ENCODE peak calls at places on chromosomes 12 and 14, in eight cellular contexts. F is A172; S is activated CD4-positive, alpha-beta T cell treated with anti-CD3 and anti-CD28 coated beads, Interleukin-2, amount 50 U/mL, for 4 hours; B is T-helper 9 cell; K is nephron progenitor cell; T is glomerular endothelial cell; Y is HS-5; N is Caco-2. O is an unnamed sample.

GRCh38 chr12:40718878-40719372 is 26.7 kb downstream of the CNTN1 start:
- DNase-seq in N (no peak), B (no peak), T (no peak), Y (no peak), F (no peak), S (no peak), K (no peak), O (no peak)

GRCh38 chr14:57212919-57213318 is 55.8 kb downstream of the EXOC5 start:
- DNase-seq in F (no peak), Y (no peak), K (no peak), N (no peak), S (no peak), B (no peak), T (no peak), O (no peak)

GRCh38 chr12:46374286-46374685 is 1.7 kb upstream of the SLC38A2 start:
- DNase-seq in Y (no peak), T (no peak), N (no peak), B (no peak), K (no peak), F (no peak), S (no peak), O (no peak)

GRCh38 chr12:59084758-59085383 is 164.6 kb upstream of the LRIG3 start:
- DNase-seq in N (no peak), Y (no peak), K (peak), T (no peak), F (peak), S (no peak), B (no peak), O (no peak)

GRCh38 chr14:71651228-71651627 is 281.0 kb upstream of the RGS6 start:
- DNase-seq in Y (peak), S (no peak), F (peak), T (peak), N (no peak), K (no peak), B (no peak), O (peak)

GRCh38 chr12:7970475-7971252 is 34.7 kb upstream of the SLC2A3 start:
- DNase-seq in S (peak), T (no peak), B (peak), Y (peak), K (peak), N (peak), F (peak), O (peak)

GRCh38 chr12:57836442-57837375 is 9.8 kb downstream of the CTDSP2 start:
- DNase-seq in Y (peak), S (no peak), T (no peak), N (no peak), F (peak), K (peak), B (no peak), O (peak)

GRCh38 chr12:32885831-32886230 is 10.7 kb downstream of the PKP2 start:
- DNase-seq in F (no peak), T (no peak), S (no peak), N (no peak), B (no peak), K (no peak), Y (no peak), O (no peak)

GRCh38 chr12:65280306-65280705 is 1.8 kb downstream of the MSRB3 start:
- DNase-seq in F (no peak), S (no peak), Y (no peak), B (no peak), N (no peak), K (no peak), T (no peak), O (no peak)

GRCh38 chr12:52525661-52526499 is 5.7 kb upstream of the KRT5 start:
- DNase-seq in K (no peak), N (no peak), Y (no peak), S (no peak), T (no peak), F (no peak), B (no peak), O (no peak)

GRCh38 chr12:103538397-103538796 is 42.6 kb upstream of the C12orf42 start:
- DNase-seq in Y (no peak), K (no peak), S (no peak), F (peak), N (no peak), T (no peak), B (no peak), O (no peak)

GRCh38 chr12:110550981-110551380 is 32.1 kb downstream of the PPTC7 start:
- DNase-seq in N (no peak), S (no peak), B (no peak), Y (no peak), T (no peak), F (no peak), K (no peak), O (no peak)

O was measured in skeletal muscle cell.